ENCODE peak calls at places on chromosomes 16 and 17, in seven cellular contexts. X, Q, P, W, D, K and E are unnamed samples.

GRCh38 chr16:58628845-58629680 is 563 bp downstream of the CNOT1 start:
- DNase-seq in X (peak), Q (peak), P (peak), W (peak), D (peak), K (no peak), E (peak)

GRCh38 chr17:20975566-20975965 is 67.2 kb downstream of the USP22 start:
- DNase-seq in X (no peak), Q (no peak), P (no peak), W (no peak), D (no peak), K (no peak), E (no peak)

GRCh38 chr16:85996843-85997242 is 97.9 kb downstream of the IRF8 start:
- DNase-seq in X (no peak), Q (no peak), P (no peak), W (no peak), D (no peak), K (no peak), E (no peak)

GRCh38 chr16:87252269-87252970 is 64.8 kb downstream of the C16orf95 start:
- DNase-seq in X (no peak), Q (no peak), P (no peak), W (no peak), D (no peak), K (no peak), E (no peak)

GRCh38 chr16:68229431-68230175 is 6.3 kb downstream of the ESRP2 start:
- DNase-seq in X (peak), Q (peak), P (peak), W (no peak), D (no peak), K (no peak), E (no peak)

GRCh38 chr16:89495121-89495520 is 4.8 kb upstream of the ANKRD11 start:
- DNase-seq in X (no peak), Q (no peak), P (no peak), W (no peak), D (no peak), K (no peak), E (no peak)

GRCh38 chr16:2486645-2487516 is 12.0 kb downstream of the TBC1D24 start:
- DNase-seq in X (no peak), Q (peak), P (no peak), W (peak), D (no peak), K (no peak), E (peak)

GRCh38 chr17:50203086-50203485 is 1.7 kb upstream of the COL1A1 start:
- DNase-seq in X (no peak), Q (no peak), P (no peak), W (no peak), D (no peak), K (no peak), E (peak)

GRCh38 chr16:67389911-67390815 is 3.1 kb downstream of the TPPP3 start:
- DNase-seq in X (no peak), Q (no peak), P (no peak), W (peak), D (no peak), K (no peak), E (no peak)

GRCh38 chr16:7835032-7835431 is 502.4 kb downstream of the RBFOX1 start:
- DNase-seq in X (no peak), Q (no peak), P (no peak), W (no peak), D (no peak), K (no peak), E (no peak)

GRCh38 chr17:56804454-56804853 is 29.3 kb downstream of the C17orf67 start:
- DNase-seq in X (no peak), Q (no peak), P (no peak), W (no peak), D (no peak), K (no peak), E (no peak)

GRCh38 chr17:38562903-38563302 is 42.8 kb downstream of the SRCIN1 start:
- DNase-seq in X (no peak), Q (no peak), P (no peak), W (no peak), D (no peak), K (no peak), E (no peak)

GRCh38 chr16:57711331-57711730 is 16.7 kb downstream of the DRC7 start:
- DNase-seq in X (no peak), Q (no peak), P (no peak), W (no peak), D (no peak), K (no peak), E (no peak)

GRCh38 chr17:41131979-41132378 is 8.0 kb upstream of the KRTAP4-12 start:
- DNase-seq in X (no peak), Q (no peak), P (peak), W (no peak), D (no peak), K (peak), E (no peak)

GRCh38 chr17:16199093-16199492 is 16.2 kb downstream of the NCOR1 start:
- DNase-seq in X (no peak), Q (no peak), P (no peak), W (no peak), D (no peak), K (no peak), E (no peak)

GRCh38 chr16:88681084-88681680 is 5.1 kb downstream of the SNAI3 start:
- DNase-seq in X (peak), Q (no peak), P (peak), W (no peak), D (peak), K (no peak), E (no peak)

GRCh38 chr17:38351412-38352222 is at the start of gene SOCS7:
- DNase-seq in X (peak), Q (peak), P (peak), W (peak), D (peak), K (peak), E (no peak)

GRCh38 chr17:77884967-77885641 is 73.4 kb upstream of the TNRC6C start:
- DNase-seq in X (no peak), Q (peak), P (no peak), W (no peak), D (no peak), K (no peak), E (no peak)

GRCh38 chr17:64020068-64020766 is at the start of gene ICAM2:
- DNase-seq in X (no peak), Q (no peak), P (no peak), W (peak), D (peak), K (no peak), E (no peak)

GRCh38 chr17:3256575-3256974 is 41.6 kb downstream of the OR3A1 start:
- DNase-seq in X (no peak), Q (no peak), P (no peak), W (no peak), D (no peak), K (no peak), E (no peak)

GRCh38 chr17:32873114-32873513 is 3.8 kb downstream of the MYO1D start:
- DNase-seq in X (no peak), Q (no peak), P (no peak), W (peak), D (no peak), K (no peak), E (no peak)

GRCh38 chr17:19269102-19269501 is 31.9 kb downstream of the EPN2 start:
- DNase-seq in X (no peak), Q (no peak), P (no peak), W (no peak), D (no peak), K (no peak), E (no peak)

GRCh38 chr16:66204761-66205160 is 161.7 kb upstream of the CDH5 start:
- DNase-seq in X (no peak), Q (no peak), P (no peak), W (no peak), D (no peak), K (no peak), E (no peak)

DNA sequence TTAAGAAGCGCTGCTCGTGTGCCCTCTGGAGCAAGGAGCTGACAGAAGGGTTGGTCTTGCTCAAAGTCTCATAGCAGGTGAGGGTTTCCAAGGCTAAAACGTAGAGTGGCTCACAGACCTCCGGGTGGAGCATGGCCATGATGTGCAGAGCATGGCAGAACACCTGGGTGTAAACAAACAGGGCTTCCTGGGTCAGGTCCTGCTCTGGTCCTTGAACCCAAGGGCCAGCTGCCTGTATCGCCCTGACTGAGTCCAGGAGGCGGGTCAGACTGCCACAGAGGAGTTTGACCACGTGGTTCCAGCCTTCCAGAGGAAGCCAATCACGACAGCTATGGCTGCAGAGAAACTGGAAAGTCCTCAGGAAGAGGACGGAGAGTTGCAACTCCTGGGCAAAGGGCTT is 7.1 kb downstream of the GEMIN4 start:
- DNase-seq in X (no peak), Q (no peak), P (no peak), W (no peak), D (no peak), K (no peak), E (no peak)
- TF ChIP-seq CTCF in X (no peak), Q (no peak), P (no peak), W (no peak), D (no peak), K (no peak), E (no peak)

GRCh38 chr16:24696699-24697098 is 32.8 kb upstream of the TNRC6A start:
- DNase-seq in X (no peak), Q (no peak), P (no peak), W (no peak), D (no peak), K (no peak), E (no peak)
- TF ChIP-seq CTCF in X (no peak), Q (no peak), P (no peak), W (no peak), D (no peak), K (no peak), E (no peak)

GRCh38 chr16:27367463-27368357 is 34.3 kb upstream of the IL21R start:
- DNase-seq in X (peak), Q (peak), P (peak), W (peak), D (peak), K (peak), E (peak)
- TF ChIP-seq CTCF in X (peak), Q (peak), P (peak), W (peak), D (peak), K (peak), E (peak)

GRCh38 chr17:10735821-10736220 is 6.0 kb upstream of the TMEM220 start:
- DNase-seq in X (no peak), Q (no peak), P (no peak), W (no peak), D (no peak), K (no peak), E (no peak)
- TF ChIP-seq CTCF in X (no peak), Q (no peak), P (no peak), W (no peak), D (no peak), K (no peak), E (no peak)

GRCh38 chr17:82384730-82385429 is 13.3 kb downstream of the UTS2R start:
- DNase-seq in X (peak), Q (peak), P (peak), W (no peak), D (no peak), K (no peak), E (no peak)
- TF ChIP-seq CTCF in X (peak), Q (no peak), P (no peak), W (peak), D (peak), K (peak), E (no peak)